ENCODE peak calls at places on chromosomes 7 and 10, in four cellular contexts. G, I, E and Y are unnamed samples.

GRCh38 chr10:95552680-95553342 is 8.4 kb downstream of the SORBS1 start:
- DNase-seq in I (peak), E (peak), G (peak), Y (no peak)

GRCh38 chr10:72567421-72567820 is 58.5 kb downstream of the MICU1 start:
- DNase-seq in G (no peak), I (no peak), E (no peak), Y (no peak)

GRCh38 chr7:50812847-50813475 is 30.3 kb upstream of the GRB10 start:
- DNase-seq in I (no peak), G (no peak), E (peak), Y (no peak)

GRCh38 chr7:75689246-75690099 is 49.3 kb downstream of the HIP1 start:
- DNase-seq in G (no peak), E (no peak), I (no peak), Y (no peak)

GRCh38 chr7:47622946-47623640 is 41.2 kb upstream of the TNS3 start:
- DNase-seq in I (no peak), G (no peak), E (peak), Y (no peak)

GRCh38 chr7:135249901-135250300 is 16.3 kb downstream of the STRA8 start:
- DNase-seq in I (no peak), G (no peak), E (no peak), Y (no peak)

GRCh38 chr7:123682690-123683089 is 27.0 kb downstream of the LMOD2 start:
- DNase-seq in G (peak), E (peak), I (no peak), Y (no peak)

GRCh38 chr10:124323145-124323725 is 95.5 kb downstream of the OAT start:
- DNase-seq in I (no peak), G (no peak), E (no peak), Y (no peak)

GRCh38 chr7:119105381-119105780 is 880.9 kb downstream of the ANKRD7 start:
- DNase-seq in G (no peak), I (no peak), E (no peak), Y (no peak)

GRCh38 chr10:36736311-36736710 is 389.1 kb upstream of the ANKRD30A start:
- DNase-seq in G (no peak), I (no peak), E (no peak), Y (no peak)

GRCh38 chr10:127695431-127695830 is 41.6 kb upstream of the FOXI2 start:
- DNase-seq in G (peak), E (no peak), I (no peak), Y (no peak)

GRCh38 chr10:127699311-127699710 is 37.7 kb upstream of the FOXI2 start:
- DNase-seq in E (no peak), G (no peak), I (no peak), Y (no peak)

GRCh38 chr10:127690176-127690575 is 46.8 kb upstream of the FOXI2 start:
- DNase-seq in E (no peak), I (no peak), G (peak), Y (no peak)

DNA sequence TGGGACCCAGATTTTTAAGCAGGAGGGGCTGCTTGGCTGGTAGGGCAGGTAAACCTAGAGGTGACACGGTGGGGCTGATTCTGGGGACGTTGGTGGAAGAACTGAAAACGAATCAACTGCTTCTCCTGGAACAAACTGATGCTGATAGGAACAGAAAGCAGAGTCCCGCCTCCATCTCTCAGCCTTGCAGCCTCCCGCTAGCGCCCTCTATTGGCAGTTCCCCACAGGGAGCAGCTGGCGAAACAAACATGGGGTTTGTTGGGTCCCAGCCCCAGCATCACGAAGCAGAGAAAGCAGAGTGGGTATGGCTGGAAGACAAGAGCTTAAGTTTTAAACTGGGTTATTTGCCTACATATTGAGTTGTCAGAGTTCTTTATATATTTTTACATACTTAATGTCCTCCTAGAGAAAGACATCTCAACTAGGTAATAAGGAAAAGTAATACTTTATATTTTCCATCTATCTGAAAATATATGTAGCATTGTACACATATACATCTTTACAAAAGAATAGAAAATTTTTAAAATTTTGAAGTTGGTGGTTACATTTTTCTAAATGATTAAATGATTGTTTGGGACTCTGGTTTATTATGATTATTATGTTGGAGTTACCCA is 42.3 kb upstream of the FOXI2 start:
- DNase-seq in G (peak), I (peak), E (peak), Y (no peak)
- TF ChIP-seq SUZ12 in G (no peak), I (no peak), E (no peak), Y (no peak)

GRCh38 chr7:23065974-23066373 is 39.6 kb upstream of the KLHL7 start:
- DNase-seq in E (no peak), I (no peak), G (no peak), Y (no peak)
- TF ChIP-seq YY1 in E (no peak), I (no peak), G (no peak), Y (no peak)

GRCh38 chr10:49113741-49114141 is 1.6 kb downstream of the VSTM4 start:
- DNase-seq in G (no peak), E (no peak), I (no peak), Y (no peak)

GRCh38 chr10:49115796-49116508 is 630 bp upstream of the VSTM4 start:
- DNase-seq in G (no peak), E (no peak), I (no peak), Y (no peak)

GRCh38 chr10:49116509-49117365 is 1.4 kb upstream of the VSTM4 start:
- DNase-seq in E (no peak), I (no peak), G (no peak), Y (no peak)

GRCh38 chr10:49114718-49115014 is 656 bp downstream of the VSTM4 start:
- DNase-seq in E (no peak), I (no peak), G (no peak), Y (no peak)

GRCh38 chr10:49115015-49115795 is at the start of gene VSTM4:
- DNase-seq in G (peak), I (no peak), E (no peak), Y (no peak)
- H3K4me3 ChIP-seq in G (peak), I (peak), E (no peak), Y (no peak)

GRCh38 chr7:66415659-66416265 is 210.6 kb downstream of the TPST1 start:
- DNase-seq in I (no peak), G (no peak), E (no peak), Y (no peak)

GRCh38 chr7:66418537-66418936 is 210.1 kb upstream of the KCTD7 start:
- DNase-seq in I (no peak), E (no peak), G (no peak), Y (no peak)

GRCh38 chr7:66409493-66409892 is 204.4 kb downstream of the TPST1 start:
- DNase-seq in G (no peak), I (no peak), E (peak), Y (no peak)

GRCh38 chr7:66419210-66419609 is 209.5 kb upstream of the KCTD7 start:
- DNase-seq in I (no peak), G (no peak), E (peak), Y (no peak)

GRCh38 chr7:66413379-66414114 is 208.4 kb downstream of the TPST1 start:
- DNase-seq in G (peak), E (no peak), I (peak), Y (no peak)
- TF ChIP-seq SUZ12 in G (no peak), E (no peak), I (no peak), Y (no peak)

DNA sequence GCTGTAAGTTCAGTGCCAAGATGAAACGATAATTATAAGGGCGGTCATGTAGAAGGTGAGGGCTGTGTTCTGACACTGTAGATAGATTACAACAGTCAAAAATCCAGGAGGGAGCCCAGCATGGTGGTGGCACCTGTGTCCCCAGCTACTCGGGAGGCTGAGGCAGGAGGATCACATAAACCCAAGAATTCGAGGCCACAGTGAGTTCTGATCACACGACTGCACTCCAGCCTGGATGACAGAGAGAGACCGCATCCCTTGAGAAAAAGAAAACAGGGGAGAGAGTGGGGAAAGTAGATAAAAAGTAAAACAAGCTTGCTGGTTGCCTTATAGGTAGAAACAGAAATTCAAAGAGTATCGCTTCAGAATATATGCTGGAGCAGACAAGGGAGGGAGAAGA is 52.1 kb downstream of the KCNH2 start:
- DNase-seq in E (no peak), I (no peak), G (no peak), Y (no peak)
- TF ChIP-seq YY1 in E (no peak), I (no peak), G (no peak), Y (no peak)

DNA sequence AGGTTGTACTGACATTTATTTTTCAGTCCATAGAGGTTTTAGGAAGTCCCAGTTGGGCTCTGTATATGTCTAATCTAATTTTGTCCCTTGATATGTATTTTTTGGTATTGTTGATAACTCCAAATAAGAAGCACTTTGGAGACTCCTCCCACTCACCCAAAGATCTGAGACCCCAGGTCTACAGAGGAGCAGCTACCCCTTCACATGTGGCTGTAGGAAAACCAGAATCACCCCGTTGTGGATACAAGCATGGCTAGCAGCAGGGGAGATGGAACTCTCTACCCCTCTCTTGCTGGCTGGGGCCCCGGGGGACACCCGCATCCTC is 9.4 kb downstream of the HHEX start:
- DNase-seq in E (no peak), I (no peak), G (no peak), Y (no peak)
- H3K4me3 ChIP-seq in E (no peak), I (peak), G (peak), Y (no peak)

GRCh38 chr7:37440738-37441404 is 7.8 kb downstream of the ELMO1 start:
- DNase-seq in I (no peak), G (no peak), E (no peak), Y (no peak)
- TF ChIP-seq SUZ12 in I (no peak), G (no peak), E (no peak), Y (no peak)